ENCODE peak calls at places on chromosome 11, in six cellular contexts. A is ovary, Z is AG09319, Y is AG10803, G is body of pancreas, S is A549. O is an unnamed sample.

GRCh38 chr11:128367573-128367972 is 219.8 kb downstream of the ETS1 start:
- DNase-seq in A (no peak), Z (no peak), Y (no peak), G (no peak), S (no peak), O (no peak)

GRCh38 chr11:94897330-94897768 is 76.0 kb downstream of the CWC15 start:
- DNase-seq in A (peak), Z (no peak), Y (peak), G (peak), S (peak), O (peak)

GRCh38 chr11:87908086-87908485 is 267.2 kb downstream of the RAB38 start:
- DNase-seq in A (no peak), Z (no peak), Y (no peak), G (no peak), S (no peak), O (no peak)

GRCh38 chr11:112012877-112013276 is 12.3 kb upstream of the DLAT start:
- DNase-seq in A (no peak), Z (no peak), Y (peak), G (no peak), S (no peak), O (no peak)

GRCh38 chr11:65716294-65716693 is 4.2 kb downstream of the KAT5 start:
- DNase-seq in A (no peak), Z (no peak), Y (no peak), G (no peak), S (no peak), O (no peak)

GRCh38 chr11:73389902-73390301 is 13.7 kb downstream of the RELT start:
- DNase-seq in A (no peak), Z (no peak), Y (no peak), G (no peak), S (no peak), O (no peak)

GRCh38 chr11:16685914-16686313 is 52.5 kb upstream of the C11orf58 start:
- DNase-seq in A (no peak), Z (no peak), Y (no peak), G (no peak), S (no peak), O (no peak)

GRCh38 chr11:75428301-75428724 is 4.7 kb downstream of the KLHL35 start:
- DNase-seq in A (peak), Z (peak), Y (peak), G (peak), S (no peak), O (no peak)

GRCh38 chr11:128453444-128454336 is 133.7 kb downstream of the ETS1 start:
- DNase-seq in A (peak), Z (peak), Y (peak), G (peak), S (no peak), O (no peak)

GRCh38 chr11:78991681-78992080 is 417.0 kb upstream of the NARS2 start:
- DNase-seq in A (no peak), Z (no peak), Y (no peak), G (no peak), S (no peak), O (no peak)

GRCh38 chr11:44304091-44305084 is 5.6 kb downstream of the ALX4 start:
- DNase-seq in A (no peak), Z (no peak), Y (no peak), G (no peak), S (no peak), O (peak)

GRCh38 chr11:132540586-132540985 is 991.7 kb downstream of the OPCML start:
- DNase-seq in A (no peak), Z (no peak), Y (peak), G (no peak), S (no peak), O (no peak)

GRCh38 chr11:25441432-25441831 is 890.5 kb upstream of the ANO3 start:
- DNase-seq in A (no peak), Z (no peak), Y (no peak), G (no peak), S (no peak), O (no peak)

GRCh38 chr11:46987183-46987582 is 50.6 kb downstream of the CSTPP1 start:
- DNase-seq in A (no peak), Z (no peak), Y (no peak), G (no peak), S (no peak), O (no peak)

GRCh38 chr11:31641477-31642062 is 132.0 kb downstream of the ELP4 start:
- DNase-seq in A (no peak), Z (no peak), Y (peak), G (peak), S (peak), O (peak)

GRCh38 chr11:13040969-13041561 is 31.9 kb downstream of the RASSF10 start:
- DNase-seq in A (no peak), Z (no peak), Y (no peak), G (peak), S (no peak), O (no peak)

GRCh38 chr11:62241095-62241494 is 944 bp upstream of the SCGB1D2 start:
- DNase-seq in A (no peak), Z (no peak), Y (no peak), G (no peak), S (no peak), O (no peak)

GRCh38 chr11:62238151-62238550 is 3.9 kb upstream of the SCGB1D2 start:
- DNase-seq in A (no peak), Z (no peak), Y (no peak), G (no peak), S (no peak), O (no peak)

GRCh38 chr11:62237499-62237898 is 4.5 kb upstream of the SCGB1D2 start:
- DNase-seq in A (no peak), Z (no peak), Y (no peak), G (no peak), S (no peak), O (no peak)

GRCh38 chr11:62245271-62245753 is 3.3 kb downstream of the SCGB1D2 start:
- DNase-seq in A (no peak), Z (no peak), Y (peak), G (peak), S (peak), O (peak)

GRCh38 chr11:62242021-62242420 is at the start of gene SCGB1D2:
- DNase-seq in A (no peak), Z (no peak), Y (no peak), G (peak), S (peak), O (no peak)
- TF ChIP-seq CTCF in A (no peak), Z (no peak), Y (no peak), G (no peak), S (no peak), O (no peak)

DNA sequence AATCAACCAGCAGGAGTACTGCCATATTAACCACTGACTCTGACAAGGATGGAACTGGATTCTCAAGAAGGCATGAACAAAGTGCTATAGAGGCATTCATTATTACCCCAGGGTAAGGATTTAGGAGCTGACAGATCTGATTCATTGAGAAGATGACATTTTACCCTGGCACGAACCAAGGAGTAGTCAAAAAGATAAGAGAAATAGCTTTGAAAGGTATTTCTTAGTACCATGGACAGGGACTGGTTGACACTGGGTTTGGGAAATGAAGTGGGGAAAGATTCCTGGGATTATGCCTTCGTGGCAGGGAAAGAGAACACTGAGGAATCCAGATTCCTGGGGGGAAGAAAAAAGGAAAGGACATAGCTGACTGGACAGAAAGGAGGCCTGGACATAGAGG is 5.1 kb upstream of the SAAL1 start:
- DNase-seq in A (no peak), Z (no peak), Y (no peak), G (no peak), S (no peak), O (no peak)
- TF ChIP-seq CTCF in A (no peak), Z (no peak), Y (no peak), G (no peak), S (no peak), O (no peak)

GRCh38 chr11:99068832-99069231 is 48.1 kb downstream of the CNTN5 start:
- DNase-seq in A (no peak), Z (no peak), Y (no peak), G (no peak), S (no peak), O (no peak)

GRCh38 chr11:99066609-99067008 is 45.9 kb downstream of the CNTN5 start:
- DNase-seq in A (no peak), Z (no peak), Y (no peak), G (no peak), S (no peak), O (no peak)

DNA sequence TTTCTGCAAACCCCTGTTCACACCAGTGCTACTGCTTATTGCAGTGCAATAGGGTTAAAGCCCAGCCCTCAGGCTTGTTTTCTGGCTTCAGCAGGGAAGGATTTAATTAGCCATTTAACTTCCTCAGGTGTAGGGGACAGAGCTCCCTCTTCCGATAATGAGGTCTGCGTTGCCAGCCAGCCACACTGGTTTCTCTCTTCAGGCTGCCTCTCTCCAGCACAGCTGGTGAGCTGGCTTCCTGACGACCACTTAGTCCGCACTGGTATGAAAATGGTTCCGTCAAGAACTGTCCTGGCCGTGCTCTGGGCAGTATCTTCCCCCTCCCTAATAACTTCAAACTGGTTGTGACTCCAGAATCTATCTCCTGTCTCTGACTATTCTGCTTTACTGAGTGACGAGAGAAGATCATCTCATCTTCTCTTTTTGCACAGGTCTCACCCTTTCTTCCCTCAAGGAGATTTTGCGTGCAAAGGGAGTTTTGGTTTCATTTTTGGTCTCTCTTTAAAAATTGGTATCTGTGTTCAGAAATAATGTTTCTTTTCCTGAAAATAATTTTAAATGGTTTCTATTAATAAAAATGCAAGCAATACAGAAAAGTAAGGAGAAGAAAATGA is 49.2 kb downstream of the CNTN5 start:
- DNase-seq in A (no peak), Z (no peak), Y (no peak), G (peak), S (no peak), O (peak)
- TF ChIP-seq CTCF in A (no peak), Z (no peak), Y (no peak), G (no peak), S (no peak), O (no peak)

GRCh38 chr11:86207413-86207812 is 37.1 kb upstream of the EED start:
- DNase-seq in A (no peak), Z (no peak), Y (no peak), G (no peak), S (no peak), O (no peak)

GRCh38 chr11:86208572-86208971 is 36.0 kb upstream of the EED start:
- DNase-seq in A (no peak), Z (no peak), Y (no peak), G (no peak), S (no peak), O (no peak)

GRCh38 chr11:86206296-86206695 is 38.3 kb upstream of the EED start:
- DNase-seq in A (no peak), Z (no peak), Y (no peak), G (no peak), S (no peak), O (no peak)

GRCh38 chr11:86204356-86204755 is 40.2 kb upstream of the EED start:
- DNase-seq in A (no peak), Z (no peak), Y (no peak), G (no peak), S (no peak), O (no peak)

GRCh38 chr11:86205415-86206268 is 38.9 kb upstream of the EED start:
- DNase-seq in A (no peak), Z (no peak), Y (no peak), G (no peak), S (no peak), O (no peak)
- TF ChIP-seq CTCF in A (no peak), Z (no peak), Y (no peak), G (no peak), S (no peak), O (no peak)

GRCh38 chr11:131025020-131025419 is 108.7 kb upstream of the SNX19 start:
- DNase-seq in A (no peak), Z (no peak), Y (peak), G (no peak), S (peak), O (peak)
- TF ChIP-seq CTCF in A (no peak), Z (peak), Y (peak), G (no peak), S (peak), O (peak)

GRCh38 chr11:107688322-107688918 is 23.4 kb downstream of the SLN start:
- DNase-seq in A (no peak), Z (no peak), Y (no peak), G (no peak), S (no peak), O (no peak)

GRCh38 chr11:107682182-107682971 is 29.5 kb downstream of the SLN start:
- DNase-seq in A (no peak), Z (no peak), Y (no peak), G (no peak), S (no peak), O (no peak)

GRCh38 chr11:107679255-107680024 is 32.4 kb downstream of the SLN start:
- DNase-seq in A (no peak), Z (no peak), Y (no peak), G (no peak), S (no peak), O (no peak)

GRCh38 chr11:107683070-107683469 is 28.8 kb downstream of the SLN start:
- DNase-seq in A (no peak), Z (no peak), Y (no peak), G (no peak), S (no peak), O (no peak)

DNA sequence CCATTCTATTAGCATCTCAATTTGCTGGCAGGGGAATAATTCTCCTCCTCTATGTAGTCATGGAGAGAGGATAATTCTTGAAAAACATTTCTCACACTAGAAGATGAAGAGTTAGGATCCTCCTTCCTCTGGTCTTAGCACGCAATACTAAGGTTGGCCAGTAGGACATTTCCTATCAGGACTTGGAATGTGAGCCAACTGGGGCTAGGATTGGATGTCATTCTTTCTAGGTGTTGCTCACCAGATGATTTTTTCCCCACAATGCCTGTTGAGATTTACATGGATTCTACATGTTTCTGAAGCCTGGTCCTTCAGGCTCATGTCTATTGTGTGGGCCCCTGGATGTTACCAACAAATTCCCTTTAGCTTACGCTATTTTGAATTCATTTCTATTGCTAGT is 28.0 kb downstream of the SLN start:
- DNase-seq in A (no peak), Z (no peak), Y (no peak), G (no peak), S (peak), O (no peak)
- TF ChIP-seq CTCF in A (no peak), Z (peak), Y (peak), G (no peak), S (no peak), O (peak)

GRCh38 chr11:126413426-126413825 is 57.9 kb downstream of the ST3GAL4 start:
- DNase-seq in A (no peak), Z (no peak), Y (no peak), G (no peak), S (no peak), O (no peak)

GRCh38 chr11:126413843-126414405 is 58.4 kb downstream of the ST3GAL4 start:
- DNase-seq in A (no peak), Z (no peak), Y (no peak), G (no peak), S (no peak), O (no peak)

GRCh38 chr11:126414615-126415014 is 59.1 kb downstream of the ST3GAL4 start:
- DNase-seq in A (no peak), Z (no peak), Y (no peak), G (no peak), S (no peak), O (no peak)

GRCh38 chr11:126410649-126411048 is 55.2 kb downstream of the ST3GAL4 start:
- DNase-seq in A (no peak), Z (peak), Y (peak), G (no peak), S (no peak), O (no peak)

DNA sequence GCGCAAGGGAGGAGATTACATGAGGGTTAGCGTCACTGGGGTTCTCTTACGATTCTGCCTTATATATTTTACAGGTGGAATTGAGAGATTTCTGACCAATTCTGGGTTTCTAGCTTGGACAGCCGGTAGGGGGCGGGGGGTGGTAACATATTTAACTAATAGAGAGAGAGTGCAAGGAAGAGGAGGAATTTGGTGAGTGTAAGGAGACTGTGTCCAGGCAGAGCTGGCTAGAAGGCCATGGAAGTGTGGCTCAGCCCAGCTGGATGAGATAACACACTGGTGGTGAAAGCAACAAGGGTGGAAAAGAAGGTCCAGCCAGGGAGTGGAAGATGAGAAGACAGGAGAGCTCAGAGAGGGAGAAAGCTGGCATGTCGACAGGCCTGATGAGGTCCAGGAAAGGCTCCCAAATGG is 56.5 kb downstream of the ST3GAL4 start:
- DNase-seq in A (peak), Z (no peak), Y (peak), G (no peak), S (no peak), O (no peak)
- TF ChIP-seq CTCF in A (no peak), Z (peak), Y (peak), G (no peak), S (no peak), O (peak)

GRCh38 chr11:11407065-11407737 is 54.2 kb upstream of the CSNK2A3 start:
- DNase-seq in A (no peak), Z (no peak), Y (no peak), G (no peak), S (no peak), O (no peak)
- TF ChIP-seq CTCF in A (no peak), Z (no peak), Y (no peak), G (no peak), S (no peak), O (no peak)

DNA sequence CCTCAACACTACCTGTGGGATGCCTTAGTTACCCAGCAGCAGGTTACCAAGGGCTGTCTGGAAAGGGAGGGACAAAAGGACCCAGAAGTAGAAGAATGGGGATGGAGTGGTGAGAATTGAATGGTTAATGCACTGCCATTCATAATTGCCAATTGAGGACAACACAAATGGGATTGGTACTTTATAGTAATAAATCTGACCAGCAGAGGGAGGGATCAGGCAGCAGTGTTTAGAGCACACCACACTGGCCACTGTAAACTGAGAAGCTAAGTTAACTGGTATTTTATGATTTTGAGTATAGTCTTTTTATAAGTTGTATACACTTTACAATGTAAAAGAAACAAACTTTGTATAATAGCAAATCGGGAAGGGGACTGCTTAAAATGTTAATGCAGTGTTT is 10.7 kb downstream of the TBRG1 start:
- DNase-seq in A (no peak), Z (no peak), Y (no peak), G (no peak), S (peak), O (no peak)
- TF ChIP-seq CTCF in A (no peak), Z (peak), Y (peak), G (no peak), S (peak), O (no peak)

GRCh38 chr11:11152877-11153276 is 200.2 kb downstream of the CSNK2A3 start:
- DNase-seq in A (no peak), Z (no peak), Y (no peak), G (no peak), S (no peak), O (no peak)

GRCh38 chr11:11155962-11156815 is 196.9 kb downstream of the CSNK2A3 start:
- DNase-seq in A (no peak), Z (no peak), Y (no peak), G (no peak), S (peak), O (peak)

GRCh38 chr11:11157201-11157600 is 195.8 kb downstream of the CSNK2A3 start:
- DNase-seq in A (no peak), Z (no peak), Y (peak), G (peak), S (peak), O (peak)
- TF ChIP-seq CTCF in A (no peak), Z (peak), Y (peak), G (no peak), S (peak), O (peak)